ENCODE peak calls at places on chromosome 9, in eight cellular contexts. W is hippocampal formation, M is B cell, D is NCI-H1436, T is HTR-8/SVneo, O is C1 segment of cervical spinal cord, F is uterus, P is HCT116. S is an unnamed sample.

GRCh38 chr9:122039213-122039612 is 53.9 kb downstream of the TTLL11 start:
- DNase-seq in W (no peak), P (no peak), M (no peak), D (no peak), T (no peak), F (no peak), O (no peak), S (no peak)

GRCh38 chr9:110088099-110088498 is 119.9 kb downstream of the C9orf152 start:
- DNase-seq in F (no peak), O (no peak), W (no peak), D (no peak), T (no peak), M (no peak), P (no peak), S (no peak)

GRCh38 chr9:128394404-128395168 is 23.4 kb downstream of the URM1 start:
- DNase-seq in O (peak), P (no peak), F (no peak), T (no peak), W (peak), D (no peak), M (no peak), S (no peak)

GRCh38 chr9:94643176-94643575 is 3.9 kb upstream of the FBP1 start:
- DNase-seq in O (no peak), W (no peak), D (no peak), P (no peak), F (no peak), T (no peak), M (no peak), S (no peak)

GRCh38 chr9:125391704-125392103 is 130.1 kb downstream of the GAPVD1 start:
- DNase-seq in M (no peak), T (no peak), P (no peak), W (no peak), F (no peak), D (no peak), O (no peak), S (no peak)

GRCh38 chr9:31683126-31683525 is 701.3 kb upstream of the ACO1 start:
- DNase-seq in O (no peak), M (no peak), T (no peak), D (no peak), W (no peak), P (no peak), F (no peak), S (no peak)

GRCh38 chr9:133540336-133541025 is 6.0 kb downstream of the ADAMTSL2 start:
- DNase-seq in M (peak), P (no peak), T (no peak), W (no peak), D (no peak), O (no peak), F (no peak), S (no peak)

GRCh38 chr9:127968717-127969383 is 11.9 kb downstream of the EEIG1 start:
- DNase-seq in P (peak), O (peak), F (peak), T (no peak), W (peak), D (no peak), M (no peak), S (peak)

GRCh38 chr9:134283111-134283515 is 43.1 kb upstream of the RXRA start:
- DNase-seq in P (no peak), F (peak), T (no peak), M (no peak), W (peak), O (peak), D (peak), S (peak)

GRCh38 chr9:79592736-79593493 is 21.1 kb downstream of the TLE4 start:
- DNase-seq in M (no peak), W (no peak), T (no peak), D (no peak), F (no peak), O (no peak), P (no peak), S (peak)